ENCODE peak calls at places on chromosomes 4 and X, in ten cellular contexts. One of them, this sample, is unnamed.
A peak's percentile ranks its signal among the peaks of the same experiment; 100 is the strongest.

GRCh38 chr4:83115000-83115399 is 471 bp upstream of the PLAC8 start:
- DNase-seq in neural progenitor cell: no peak
- DNase-seq in skeletal muscle cell: no peak
- DNase-seq in ovary: no peak
- DNase-seq in endodermal cell: no peak
- DNase-seq in tibial artery: no peak
- DNase-seq in HL-60: no peak
- DNase-seq in left lung: no peak
- DNase-seq in body of pancreas: no peak
- DNase-seq in H1: no peak
- DNase-seq in this sample: no peak

GRCh38 chrX:148290041-148290440 is 210.4 kb upstream of the AFF2 start:
- DNase-seq in body of pancreas: no peak
- DNase-seq in neural progenitor cell: no peak
- DNase-seq in H1: no peak
- DNase-seq in HL-60: no peak
- DNase-seq in skeletal muscle cell: no peak
- DNase-seq in tibial artery: no peak
- DNase-seq in ovary: no peak
- DNase-seq in endodermal cell: no peak
- DNase-seq in left lung: no peak
- DNase-seq in this sample: no peak

GRCh38 chr4:56468097-56468422 is 643 bp downstream of the SRP72 start:
- DNase-seq in neural progenitor cell: peak; percentile 51
- DNase-seq in left lung: no peak
- DNase-seq in skeletal muscle cell: no peak
- DNase-seq in ovary: peak; percentile 23
- DNase-seq in tibial artery: no peak
- DNase-seq in body of pancreas: peak; percentile 53
- DNase-seq in endodermal cell: peak; percentile 73
- DNase-seq in H1: no peak
- DNase-seq in HL-60: peak; percentile 51
- DNase-seq in this sample: no peak

GRCh38 chrX:47179221-47179927 is 14.3 kb upstream of the UBA1 start:
- DNase-seq in skeletal muscle cell: no peak
- DNase-seq in left lung: no peak
- DNase-seq in tibial artery: peak; percentile 80
- DNase-seq in H1: no peak
- DNase-seq in neural progenitor cell: no peak
- DNase-seq in ovary: no peak
- DNase-seq in endodermal cell: peak; percentile 31
- DNase-seq in HL-60: no peak
- DNase-seq in body of pancreas: no peak
- DNase-seq in this sample: no peak

GRCh38 chrX:74343970-74344622 is 40.1 kb downstream of the ZCCHC13 start:
- DNase-seq in HL-60: peak; percentile 30
- DNase-seq in endodermal cell: peak; percentile 90
- DNase-seq in left lung: no peak
- DNase-seq in H1: peak; percentile 27
- DNase-seq in body of pancreas: peak; percentile 69
- DNase-seq in ovary: no peak
- DNase-seq in skeletal muscle cell: peak; percentile 93
- DNase-seq in neural progenitor cell: peak; percentile 84
- DNase-seq in tibial artery: peak; percentile 66
- DNase-seq in this sample: peak; percentile 86

GRCh38 chrX:39260965-39261364 is 459.7 kb downstream of the MID1IP1 start:
- DNase-seq in ovary: no peak
- DNase-seq in left lung: no peak
- DNase-seq in body of pancreas: no peak
- DNase-seq in HL-60: no peak
- DNase-seq in tibial artery: no peak
- DNase-seq in endodermal cell: no peak
- DNase-seq in skeletal muscle cell: no peak
- DNase-seq in H1: no peak
- DNase-seq in neural progenitor cell: no peak
- DNase-seq in this sample: no peak

GRCh38 chr4:156790866-156791265 is 180.7 kb downstream of the PDGFC start:
- DNase-seq in skeletal muscle cell: peak; percentile 75
- DNase-seq in endodermal cell: peak; percentile 50
- DNase-seq in neural progenitor cell: peak; percentile 75
- DNase-seq in body of pancreas: peak; percentile 4
- DNase-seq in H1: no peak
- DNase-seq in HL-60: no peak
- DNase-seq in ovary: no peak
- DNase-seq in left lung: no peak
- DNase-seq in tibial artery: no peak
- DNase-seq in this sample: no peak

GRCh38 chr4:25865586-25865985 is 2.8 kb upstream of the SEL1L3 start:
- DNase-seq in ovary: no peak
- DNase-seq in H1: peak; percentile 27
- DNase-seq in endodermal cell: peak; percentile 76
- DNase-seq in left lung: no peak
- DNase-seq in HL-60: no peak
- DNase-seq in neural progenitor cell: no peak
- DNase-seq in tibial artery: no peak
- DNase-seq in skeletal muscle cell: no peak
- DNase-seq in body of pancreas: peak; percentile 62
- DNase-seq in this sample: no peak

GRCh38 chrX:99383786-99384185 is 1026.3 kb downstream of the PCDH19 start:
- DNase-seq in body of pancreas: no peak
- DNase-seq in left lung: no peak
- DNase-seq in H1: no peak
- DNase-seq in HL-60: no peak
- DNase-seq in ovary: no peak
- DNase-seq in endodermal cell: no peak
- DNase-seq in skeletal muscle cell: no peak
- DNase-seq in neural progenitor cell: no peak
- DNase-seq in tibial artery: no peak
- DNase-seq in this sample: no peak

GRCh38 chr4:100286601-100287000 is 96.3 kb upstream of the DDIT4L start:
- DNase-seq in skeletal muscle cell: no peak
- DNase-seq in neural progenitor cell: peak; percentile 39
- DNase-seq in tibial artery: no peak
- DNase-seq in H1: no peak
- DNase-seq in body of pancreas: no peak
- DNase-seq in ovary: no peak
- DNase-seq in endodermal cell: peak; percentile 60
- DNase-seq in left lung: no peak
- DNase-seq in HL-60: no peak
- DNase-seq in this sample: no peak

GRCh38 chrX:1485033-1485432 is 32.3 kb upstream of the ASMTL start:
- DNase-seq in endodermal cell: no peak
- DNase-seq in tibial artery: no peak
- DNase-seq in skeletal muscle cell: no peak
- DNase-seq in HL-60: no peak
- DNase-seq in left lung: no peak
- DNase-seq in body of pancreas: no peak
- DNase-seq in H1: no peak
- DNase-seq in neural progenitor cell: no peak
- DNase-seq in ovary: no peak
- DNase-seq in this sample: no peak

GRCh38 chr4:108828620-108829019 is 65.8 kb upstream of the ETNPPL start:
- DNase-seq in skeletal muscle cell: no peak
- DNase-seq in endodermal cell: no peak
- DNase-seq in neural progenitor cell: no peak
- DNase-seq in body of pancreas: peak; percentile 8
- DNase-seq in ovary: no peak
- DNase-seq in HL-60: no peak
- DNase-seq in left lung: no peak
- DNase-seq in H1: no peak
- DNase-seq in tibial artery: no peak
- DNase-seq in this sample: no peak

GRCh38 chr4:8725845-8726244 is 133.3 kb downstream of the CPZ start:
- DNase-seq in endodermal cell: peak; percentile 28
- DNase-seq in body of pancreas: no peak
- DNase-seq in skeletal muscle cell: no peak
- DNase-seq in left lung: no peak
- DNase-seq in H1: no peak
- DNase-seq in tibial artery: no peak
- DNase-seq in neural progenitor cell: no peak
- DNase-seq in HL-60: no peak
- DNase-seq in ovary: no peak
- DNase-seq in this sample: no peak

GRCh38 chr4:153296424-153296823 is 48.1 kb upstream of the MND1 start:
- DNase-seq in left lung: no peak
- DNase-seq in ovary: peak; percentile 58
- DNase-seq in HL-60: no peak
- DNase-seq in body of pancreas: no peak
- DNase-seq in tibial artery: no peak
- DNase-seq in endodermal cell: no peak
- DNase-seq in skeletal muscle cell: peak; percentile 56
- DNase-seq in H1: no peak
- DNase-seq in neural progenitor cell: peak; percentile 11
- DNase-seq in this sample: peak; percentile 61

GRCh38 chr4:153399358-153399757 is 54.9 kb downstream of the MND1 start:
- DNase-seq in H1: no peak
- DNase-seq in left lung: no peak
- DNase-seq in skeletal muscle cell: no peak
- DNase-seq in body of pancreas: no peak
- DNase-seq in endodermal cell: no peak
- DNase-seq in ovary: no peak
- DNase-seq in neural progenitor cell: no peak
- DNase-seq in tibial artery: no peak
- DNase-seq in HL-60: no peak
- DNase-seq in this sample: no peak

DNA sequence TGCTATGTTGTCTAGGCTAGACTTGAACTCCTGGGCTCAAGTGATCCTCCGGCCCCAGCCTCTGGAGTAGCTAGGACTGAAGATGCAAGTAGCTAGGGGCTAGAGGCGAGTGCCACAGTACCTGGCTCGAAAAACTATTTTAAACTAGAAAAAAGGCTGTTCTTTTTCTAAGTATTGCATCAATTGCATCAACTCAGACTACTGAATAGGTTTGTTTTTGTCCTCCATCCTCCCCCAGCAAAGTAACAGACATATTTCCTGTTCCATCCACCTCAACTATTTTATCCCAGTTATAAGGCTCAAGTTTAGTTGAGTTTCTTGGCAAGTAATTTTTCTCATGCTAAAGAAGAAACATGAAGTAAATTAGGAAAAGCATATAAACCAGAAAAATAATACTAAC is 4.1 kb downstream of the SH3RF1 start:
- DNase-seq in neural progenitor cell: no peak
- DNase-seq in tibial artery: no peak
- DNase-seq in skeletal muscle cell: no peak
- DNase-seq in ovary: no peak
- DNase-seq in H1: no peak
- DNase-seq in HL-60: no peak
- DNase-seq in body of pancreas: no peak
- DNase-seq in endodermal cell: no peak
- DNase-seq in left lung: no peak
- DNase-seq in this sample: no peak
- H3K4me3 ChIP-seq in neural progenitor cell: peak overlapping the region; percentile 82
- H3K4me3 ChIP-seq in tibial artery: no peak overlapping the region
- H3K4me3 ChIP-seq in skeletal muscle cell: no peak overlapping the region
- H3K4me3 ChIP-seq in ovary: no peak overlapping the region
- H3K4me3 ChIP-seq in H1: peak overlapping the region; percentile 30
- H3K4me3 ChIP-seq in HL-60: no peak overlapping the region
- H3K4me3 ChIP-seq in body of pancreas: no peak overlapping the region
- H3K4me3 ChIP-seq in endodermal cell: peak overlapping the region; percentile 85
- H3K4me3 ChIP-seq in left lung: no peak overlapping the region
- H3K4me3 ChIP-seq in this sample: peak overlapping the region; percentile 21

DNA sequence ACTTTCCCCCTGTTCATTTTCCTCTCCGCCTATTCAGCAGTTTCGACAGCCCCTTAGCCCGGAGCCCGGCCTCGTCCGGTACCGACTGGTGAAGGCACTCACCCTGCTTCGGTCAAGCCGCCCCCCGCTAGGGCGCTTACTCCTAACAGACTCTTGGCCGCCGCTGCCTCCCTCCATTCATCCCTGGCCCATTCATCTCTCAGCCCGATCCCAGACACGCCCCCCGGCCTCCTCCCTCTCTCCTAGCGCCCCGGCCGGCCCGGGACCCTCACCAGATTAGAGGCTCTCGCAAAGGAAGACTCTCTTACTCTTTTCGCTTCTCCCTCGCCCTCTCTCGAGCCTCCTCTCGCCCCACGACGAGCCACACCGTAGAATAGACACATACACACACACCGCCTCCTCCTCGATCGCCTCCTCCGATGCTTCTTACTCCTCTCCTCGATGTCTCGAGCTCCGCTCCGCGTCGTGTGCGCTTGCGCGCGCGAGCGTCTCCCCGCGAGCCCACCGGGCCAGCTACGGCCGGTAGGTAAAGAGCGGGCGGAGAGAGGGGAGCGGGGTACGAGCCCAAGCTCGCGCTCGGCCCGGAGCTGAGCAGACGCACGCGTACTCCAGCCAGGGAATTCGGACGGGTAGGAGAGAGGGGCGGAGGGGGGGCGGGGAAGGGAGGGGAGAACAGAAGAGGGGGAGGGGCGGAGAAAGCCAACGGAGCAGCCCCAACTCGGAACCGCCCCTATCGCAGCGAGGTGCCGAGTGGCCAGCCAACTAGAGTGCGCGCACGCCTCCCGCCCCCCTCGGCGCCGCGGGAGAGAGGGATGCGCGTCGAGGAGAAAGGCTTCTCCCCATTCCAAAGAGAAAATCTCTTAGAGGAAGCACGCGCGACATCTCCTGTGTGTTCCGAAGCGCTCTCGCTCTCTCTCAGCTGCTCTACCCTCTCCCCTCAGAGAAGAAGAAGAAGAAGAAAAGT is at the start of gene WNK3:
- DNase-seq in tibial artery: peak; percentile 86
- DNase-seq in skeletal muscle cell: peak; percentile 56
- DNase-seq in endodermal cell: peak; percentile 94
- DNase-seq in ovary: peak; percentile 89
- DNase-seq in H1: peak; percentile 63
- DNase-seq in neural progenitor cell: peak; percentile 95
- DNase-seq in body of pancreas: peak; percentile 81
- DNase-seq in HL-60: no peak
- DNase-seq in left lung: peak; percentile 73
- DNase-seq in this sample: no peak
- H3K4me3 ChIP-seq in tibial artery: peak within 1 kb of the TSS; percentile 60
- H3K4me3 ChIP-seq in skeletal muscle cell: peak within 1 kb of the TSS; percentile 60
- H3K4me3 ChIP-seq in endodermal cell: peak within 1 kb of the TSS; percentile 94
- H3K4me3 ChIP-seq in ovary: peak within 1 kb of the TSS; percentile 39
- H3K4me3 ChIP-seq in H1: peak within 1 kb of the TSS; percentile 99
- H3K4me3 ChIP-seq in neural progenitor cell: peak within 1 kb of the TSS; percentile 80
- H3K4me3 ChIP-seq in body of pancreas: no peak within 1 kb of the TSS
- H3K4me3 ChIP-seq in HL-60: no peak within 1 kb of the TSS
- H3K4me3 ChIP-seq in left lung: peak within 1 kb of the TSS; percentile 34
- H3K4me3 ChIP-seq in this sample: peak within 1 kb of the TSS; percentile 66

GRCh38 chr4:95363579-95363965 is 185.2 kb downstream of the UNC5C start:
- DNase-seq in HL-60: no peak
- DNase-seq in body of pancreas: no peak
- DNase-seq in ovary: no peak
- DNase-seq in neural progenitor cell: peak; percentile 3
- DNase-seq in endodermal cell: no peak
- DNase-seq in H1: no peak
- DNase-seq in tibial artery: no peak
- DNase-seq in skeletal muscle cell: no peak
- DNase-seq in left lung: no peak
- DNase-seq in this sample: no peak
- H3K4me3 ChIP-seq in HL-60: no peak overlapping the region
- H3K4me3 ChIP-seq in body of pancreas: no peak overlapping the region
- H3K4me3 ChIP-seq in ovary: no peak overlapping the region
- H3K4me3 ChIP-seq in neural progenitor cell: no peak overlapping the region
- H3K4me3 ChIP-seq in endodermal cell: no peak overlapping the region
- H3K4me3 ChIP-seq in H1: no peak overlapping the region
- H3K4me3 ChIP-seq in tibial artery: no peak overlapping the region
- H3K4me3 ChIP-seq in skeletal muscle cell: no peak overlapping the region
- H3K4me3 ChIP-seq in left lung: no peak overlapping the region
- H3K4me3 ChIP-seq in this sample: no peak overlapping the region

GRCh38 chrX:20913760-20914159 is 460.5 kb upstream of the CNKSR2 start:
- DNase-seq in skeletal muscle cell: no peak
- DNase-seq in left lung: no peak
- DNase-seq in ovary: no peak
- DNase-seq in tibial artery: no peak
- DNase-seq in H1: no peak
- DNase-seq in endodermal cell: peak; percentile 75
- DNase-seq in neural progenitor cell: peak; percentile 54
- DNase-seq in HL-60: no peak
- DNase-seq in body of pancreas: no peak
- DNase-seq in this sample: no peak
- H3K4me3 ChIP-seq in skeletal muscle cell: no peak overlapping the region
- H3K4me3 ChIP-seq in left lung: no peak overlapping the region
- H3K4me3 ChIP-seq in ovary: no peak overlapping the region
- H3K4me3 ChIP-seq in tibial artery: no peak overlapping the region
- H3K4me3 ChIP-seq in H1: no peak overlapping the region
- H3K4me3 ChIP-seq in endodermal cell: no peak overlapping the region
- H3K4me3 ChIP-seq in neural progenitor cell: no peak overlapping the region
- H3K4me3 ChIP-seq in HL-60: no peak overlapping the region
- H3K4me3 ChIP-seq in body of pancreas: no peak overlapping the region
- H3K4me3 ChIP-seq in this sample: no peak overlapping the region